ENCODE peak calls at places on chromosomes 4 and X, in eight cellular contexts. Y is effector memory CD4-positive, alpha-beta T cell; K is esophagus squamous epithelium; S is ascending aorta; L is AG04450; R is PC-3; N is tibial nerve; A is MM.1S. G is an unnamed sample.
A peak's percentile ranks its signal among the peaks of the same experiment; 100 is the strongest.

GRCh38 chr4:6910340-6910959 is 824 bp downstream of the TBC1D14 start:
- DNase-seq in K (no peak), S (no peak), Y (no peak), N (no peak), A (no peak), R (peak; percentile 14), L (no peak), G (peak; percentile 36)

GRCh38 chrX:155334486-155335316 is at the start of gene CLIC2:
- DNase-seq in S (no peak), L (peak; percentile 59), A (peak; percentile 82), N (peak; percentile 9), Y (no peak), R (peak; percentile 21), K (no peak), G (peak; percentile 69)

GRCh38 chr4:88629826-88630225 is 37.5 kb downstream of the HERC3 start:
- DNase-seq in K (no peak), N (no peak), R (peak; percentile 55), L (no peak), S (no peak), Y (no peak), A (no peak), G (peak; percentile 64)

GRCh38 chr4:78954048-78954666 is 14.9 kb upstream of the PAQR3 start:
- DNase-seq in A (peak; percentile 49), K (no peak), L (no peak), R (peak; percentile 58), N (peak; percentile 37), S (no peak), Y (no peak), G (peak; percentile 30)

GRCh38 chr4:48016141-48017107 is at the start of the genes CNGA1 and NIPAL1:
- DNase-seq in Y (peak; percentile 56), K (peak; percentile 56), N (peak; percentile 21), S (peak; percentile 85), A (peak; percentile 72), R (peak; percentile 90), L (no peak), G (peak; percentile 81)

GRCh38 chrX:675279-675886 is 44.8 kb downstream of the SHOX start:
- DNase-seq in L (no peak), R (no peak), Y (no peak), N (no peak), A (no peak), S (no peak), K (no peak), G (no peak)

GRCh38 chrX:70479970-70480659 is 35.5 kb downstream of the DLG3 start:
- DNase-seq in K (no peak), N (no peak), Y (no peak), L (no peak), A (no peak), R (peak; percentile 44), S (no peak), G (no peak)

GRCh38 chrX:150955590-150955989 is 27.5 kb upstream of the HMGB3 start:
- DNase-seq in Y (no peak), N (no peak), A (no peak), L (no peak), R (no peak), S (no peak), K (no peak), G (no peak)

GRCh38 chr4:103718993-103719319 is 829 bp downstream of the TACR3 start:
- DNase-seq in N (no peak), Y (no peak), S (no peak), A (no peak), R (no peak), L (no peak), K (no peak), G (no peak)

GRCh38 chrX:13380230-13380629 is 60.4 kb upstream of the ATXN3L start:
- DNase-seq in S (no peak), R (peak; percentile 48), N (no peak), K (no peak), Y (no peak), L (no peak), A (no peak), G (peak; percentile 79)

GRCh38 chr4:163350672-163351071 is 7.0 kb downstream of the NPY5R start:
- DNase-seq in K (no peak), L (no peak), Y (no peak), S (no peak), R (peak; percentile 65), A (no peak), N (no peak), G (no peak)

GRCh38 chr4:15294202-15294601 is 133.6 kb upstream of the C1QTNF7 start:
- DNase-seq in S (no peak), Y (no peak), A (no peak), K (no peak), N (no peak), L (no peak), R (no peak), G (no peak)

GRCh38 chr4:172952052-172952451 is 216.6 kb upstream of the GALNT7 start:
- DNase-seq in S (no peak), Y (no peak), R (no peak), N (no peak), A (no peak), K (no peak), L (no peak), G (no peak)

GRCh38 chr4:73891326-73891725 is 22.1 kb downstream of the CXCL1 start:
- DNase-seq in S (no peak), R (no peak), N (no peak), Y (no peak), A (no peak), L (no peak), K (no peak), G (no peak)

GRCh38 chr4:105113800-105114199 is 32.9 kb upstream of the TET2 start:
- DNase-seq in K (no peak), S (no peak), L (no peak), A (no peak), Y (no peak), R (no peak), N (no peak), G (no peak)

GRCh38 chr4:108060164-108060563 is 70.5 kb downstream of the HADH start:
- DNase-seq in L (peak; percentile 4), Y (no peak), R (peak; percentile 41), N (peak; percentile 13), S (no peak), A (no peak), K (no peak), G (peak; percentile 48)

GRCh38 chr4:95129708-95130343 is 372.1 kb downstream of the BMPR1B start:
- DNase-seq in Y (no peak), K (no peak), S (peak; percentile 89), R (peak; percentile 97), L (peak; percentile 96), A (no peak), N (peak; percentile 89), G (peak; percentile 99)

GRCh38 chrX:124257924-124258706 is 74.3 kb upstream of the TEX13D start:
- DNase-seq in K (no peak), A (no peak), S (no peak), Y (no peak), L (no peak), R (no peak), N (no peak), G (peak; percentile 46)

GRCh38 chrX:13808293-13808692 is 8.6 kb downstream of the GPM6B start:
- DNase-seq in R (no peak), Y (no peak), L (no peak), A (no peak), N (no peak), S (no peak), K (no peak), G (no peak)

GRCh38 chr4:112296949-112297483 is at the start of gene ALPK1:
- DNase-seq in K (no peak), Y (no peak), A (peak; percentile 62), L (peak; percentile 80), R (peak; percentile 72), N (peak; percentile 48), S (no peak), G (peak; percentile 92)

GRCh38 chr4:43716721-43717395 is 731.8 kb downstream of the KCTD8 start:
- DNase-seq in L (no peak), N (no peak), K (no peak), A (no peak), S (no peak), R (no peak), Y (no peak), G (no peak)

GRCh38 chr4:154064244-154064643 is 275.4 kb upstream of the SFRP2 start:
- DNase-seq in L (no peak), S (no peak), Y (no peak), N (no peak), K (no peak), R (no peak), A (no peak), G (no peak)
- H3K9me3 ChIP-seq in L (peaks cover 17% of the 10 kb centered on the region), S (no peaks in the 10 kb centered on the region), Y (peaks cover 3% of the 10 kb centered on the region), N (peaks cover 63% of the 10 kb centered on the region), K (no peaks in the 10 kb centered on the region), R (no peaks in the 10 kb centered on the region), A (no peaks in the 10 kb centered on the region), G (no peaks in the 10 kb centered on the region)

GRCh38 chr4:145709843-145710242 is 29.9 kb downstream of the C4orf51 start:
- DNase-seq in S (no peak), N (no peak), L (peak; percentile 88), K (no peak), R (peak; percentile 93), A (no peak), Y (no peak), G (peak; percentile 95)
- H3K9me3 ChIP-seq in S (no peaks in the 10 kb centered on the region), N (peaks cover 21% of the 10 kb centered on the region), L (no peaks in the 10 kb centered on the region), K (no peaks in the 10 kb centered on the region), R (peaks cover 8% of the 10 kb centered on the region), A (no peaks in the 10 kb centered on the region), Y (no peaks in the 10 kb centered on the region), G (no peaks in the 10 kb centered on the region)

DNA sequence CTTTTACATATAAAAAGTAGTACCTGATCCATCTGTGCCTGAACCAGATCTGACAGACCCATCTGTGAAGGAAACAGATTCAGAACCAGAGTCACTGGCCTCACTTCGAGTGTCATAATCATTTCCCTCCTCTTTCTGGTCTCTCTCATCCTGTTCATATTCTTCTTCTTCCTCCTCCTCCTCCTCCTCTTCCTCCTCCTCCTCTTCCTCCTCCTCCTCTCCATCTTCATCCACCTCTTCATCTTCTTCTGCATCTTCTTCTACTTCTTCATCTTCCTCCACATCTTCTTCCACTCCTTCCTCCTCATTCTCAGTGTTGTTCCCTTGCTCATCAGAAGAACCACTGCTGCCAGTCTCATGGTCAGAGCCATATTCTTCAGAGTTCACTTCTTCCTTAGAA is 12.9 kb downstream of the YTHDC1 start:
- DNase-seq in K (no peak), S (no peak), N (no peak), Y (no peak), R (no peak), A (no peak), L (no peak), G (no peak)
- H3K9me3 ChIP-seq in K (no peaks in the 10 kb centered on the region), S (no peaks in the 10 kb centered on the region), N (no peaks in the 10 kb centered on the region), Y (no peaks in the 10 kb centered on the region), R (no peaks in the 10 kb centered on the region), A (no peaks in the 10 kb centered on the region), L (no peaks in the 10 kb centered on the region), G (no peaks in the 10 kb centered on the region)

GRCh38 chr4:768995-769394 is 56.9 kb downstream of the CPLX1 start:
- DNase-seq in R (no peak), Y (no peak), K (no peak), A (no peak), S (no peak), L (no peak), N (no peak), G (no peak)

GRCh38 chr4:766152-766515 is 59.8 kb downstream of the CPLX1 start:
- DNase-seq in R (peak; percentile 51), N (no peak), S (no peak), Y (no peak), L (no peak), K (no peak), A (no peak), G (peak; percentile 81)

GRCh38 chr4:769511-769910 is 56.4 kb downstream of the CPLX1 start:
- DNase-seq in N (no peak), Y (no peak), A (no peak), K (no peak), S (no peak), R (no peak), L (no peak), G (no peak)

GRCh38 chr4:766559-767283 is 59.2 kb downstream of the CPLX1 start:
- DNase-seq in K (no peak), R (no peak), L (no peak), S (no peak), Y (no peak), N (no peak), A (no peak), G (no peak)

GRCh38 chr4:768076-768475 is 57.9 kb downstream of the CPLX1 start:
- DNase-seq in A (no peak), L (no peak), Y (no peak), S (no peak), R (no peak), K (no peak), N (no peak), G (no peak)
- H3K9me3 ChIP-seq in A (no peaks in the 10 kb centered on the region), L (peaks cover 7% of the 10 kb centered on the region), Y (no peaks in the 10 kb centered on the region), S (peaks cover 62% of the 10 kb centered on the region), R (no peaks in the 10 kb centered on the region), K (no peaks in the 10 kb centered on the region), N (peaks cover 79% of the 10 kb centered on the region), G (no peaks in the 10 kb centered on the region)

G was measured in GM23248.